ENCODE peak calls at places on chromosomes 13 and 19, in seven cellular contexts. J, O, F, D, H, B and E are unnamed samples.

GRCh38 chr19:49335784-49336481 is 727 bp downstream of the CD37 start:
- DNase-seq in J (no peak), O (no peak), F (no peak), D (no peak), H (no peak), B (no peak), E (no peak)

GRCh38 chr13:61136515-61136914 is 279.1 kb downstream of the PCDH20 start:
- DNase-seq in J (no peak), O (no peak), F (no peak), D (no peak), H (no peak), B (no peak), E (no peak)

GRCh38 chr19:34120846-34121639 is 51.3 kb upstream of the LSM14A start:
- DNase-seq in J (no peak), O (peak; percentile 76), F (peak; percentile 61), D (peak; percentile 71), H (peak; percentile 72), B (no peak), E (peak; percentile 30)

GRCh38 chr19:46728693-46729339 is 11.9 kb upstream of the PRKD2 start:
- DNase-seq in J (no peak), O (peak; percentile 82), F (peak; percentile 43), D (peak; percentile 70), H (peak; percentile 88), B (no peak), E (peak; percentile 67)

GRCh38 chr13:112842931-112843391 is 126.1 kb upstream of the MCF2L start:
- DNase-seq in J (no peak), O (no peak), F (no peak), D (no peak), H (no peak), B (no peak), E (no peak)

GRCh38 chr19:46503848-46504453 is 8.3 kb upstream of the PNMA8B start:
- DNase-seq in J (no peak), O (no peak), F (no peak), D (no peak), H (no peak), B (no peak), E (no peak)

GRCh38 chr13:65336916-65337315 is 1893.2 kb downstream of the PCDH9 start:
- DNase-seq in J (no peak), O (peak; percentile 1), F (peak; percentile 61), D (peak; percentile 52), H (no peak), B (no peak), E (no peak)

GRCh38 chr19:12015753-12016116 is 19.7 kb downstream of the ZNF433 start:
- DNase-seq in J (no peak), O (no peak), F (no peak), D (no peak), H (no peak), B (no peak), E (no peak)

GRCh38 chr13:90999401-90999800 is 348.1 kb upstream of the MIR17HG start:
- DNase-seq in J (no peak), O (no peak), F (no peak), D (no peak), H (no peak), B (no peak), E (no peak)

GRCh38 chr13:73018336-73018735 is 40.5 kb upstream of the KLF5 start:
- DNase-seq in J (no peak), O (no peak), F (no peak), D (no peak), H (no peak), B (no peak), E (no peak)

GRCh38 chr19:51020988-51021651 is 1.6 kb upstream of the KLK10 start:
- DNase-seq in J (peak; percentile 29), O (peak; percentile 64), F (peak; percentile 49), D (peak; percentile 69), H (peak; percentile 33), B (no peak), E (peak; percentile 62)

GRCh38 chr13:32284927-32285632 is 30.1 kb downstream of the ZAR1L start:
- DNase-seq in J (peak; percentile 96), O (peak; percentile 79), F (peak; percentile 80), D (peak; percentile 94), H (no peak), B (no peak), E (no peak)

GRCh38 chr19:3443840-3444694 is 36.3 kb downstream of the SMIM24 start:
- DNase-seq in J (no peak), O (peak; percentile 86), F (peak; percentile 60), D (peak; percentile 50), H (no peak), B (no peak), E (no peak)